ENCODE peak calls at places on chromosome 20, in six cellular contexts. K is germinal center; A is naive thymus-derived CD4-positive, alpha-beta T cell; U is Caki2; I is brain microvascular endothelial cell; Z is GM20000. P is an unnamed sample.

GRCh38 chr20:23368316-23369110 is 6.5 kb downstream of the GZF1 start:
- DNase-seq in K (no peak), U (no peak), I (no peak), A (no peak), Z (no peak), P (no peak)

GRCh38 chr20:17676942-17677341 is 5.1 kb downstream of the RRBP1 start:
- DNase-seq in I (no peak), Z (no peak), A (no peak), U (no peak), K (no peak), P (no peak)

GRCh38 chr20:32231245-32231644 is 23.6 kb downstream of the POFUT1 start:
- DNase-seq in Z (no peak), I (peak), A (no peak), U (no peak), K (no peak), P (no peak)

GRCh38 chr20:25046181-25046641 is 11.7 kb downstream of the ACSS1 start:
- DNase-seq in K (no peak), A (no peak), I (no peak), Z (no peak), U (no peak), P (no peak)

GRCh38 chr20:61159940-61160688 is 91.9 kb upstream of the CDH4 start:
- DNase-seq in A (no peak), I (no peak), Z (no peak), K (no peak), U (no peak), P (peak)

GRCh38 chr20:45441746-45442145 is 25.8 kb downstream of the PIGT start:
- DNase-seq in I (no peak), K (no peak), A (no peak), U (no peak), Z (no peak), P (no peak)

GRCh38 chr20:51420111-51420510 is 122.4 kb downstream of the NFATC2 start:
- DNase-seq in K (no peak), I (peak), A (no peak), Z (no peak), U (no peak), P (no peak)

GRCh38 chr20:1888796-1889463 is 6.3 kb upstream of the SIRPA start:
- DNase-seq in Z (no peak), U (no peak), A (no peak), K (no peak), I (no peak), P (no peak)

GRCh38 chr20:34544109-34544793 is 14.3 kb upstream of the MAP1LC3A start:
- DNase-seq in I (no peak), K (no peak), U (no peak), A (no peak), Z (no peak), P (no peak)

GRCh38 chr20:63740070-63740500 is 509 bp downstream of the SLC2A4RG start:
- DNase-seq in K (peak), Z (peak), U (no peak), A (peak), I (no peak), P (peak)

GRCh38 chr20:23257848-23258746 is 92.5 kb upstream of the NXT1 start:
- DNase-seq in Z (no peak), I (peak), U (no peak), K (no peak), A (no peak), P (no peak)

GRCh38 chr20:50049442-50050026 is 63.4 kb downstream of the UBE2V1 start:
- DNase-seq in K (peak), U (no peak), I (no peak), A (no peak), Z (no peak), P (peak)

GRCh38 chr20:63682384-63683139 is 13.9 kb upstream of the TNFRSF6B start:
- DNase-seq in Z (no peak), I (peak), K (no peak), A (no peak), U (peak), P (no peak)

GRCh38 chr20:18511566-18511965 is 3.8 kb downstream of the SEC23B start:
- DNase-seq in A (no peak), K (no peak), Z (no peak), U (no peak), I (no peak), P (peak)

GRCh38 chr20:517221-517620 is 26.4 kb downstream of the CSNK2A1 start:
- DNase-seq in Z (no peak), U (no peak), K (no peak), I (no peak), A (no peak), P (no peak)

GRCh38 chr20:24985802-24986201 is 6.7 kb downstream of the APMAP start:
- DNase-seq in K (no peak), Z (no peak), I (no peak), U (no peak), A (peak), P (no peak)

GRCh38 chr20:5471368-5471767 is 154.6 kb upstream of the PROKR2 start:
- DNase-seq in Z (no peak), A (no peak), U (no peak), K (no peak), I (no peak), P (no peak)

GRCh38 chr20:50520222-50520877 is 10.2 kb downstream of the PTPN1 start:
- DNase-seq in U (no peak), A (peak), Z (no peak), K (no peak), I (no peak), P (no peak)

GRCh38 chr20:64038579-64039292 is 2.8 kb downstream of the C20orf204 start:
- DNase-seq in U (peak), I (peak), A (peak), K (peak), Z (peak), P (peak)

GRCh38 chr20:13868331-13868730 is 83.5 kb downstream of the NDUFAF5 start:
- DNase-seq in I (peak), A (no peak), K (no peak), Z (no peak), U (no peak), P (no peak)

GRCh38 chr20:51446656-51447055 is 95.9 kb downstream of the NFATC2 start:
- DNase-seq in K (no peak), I (peak), Z (no peak), A (no peak), U (peak), P (no peak)

GRCh38 chr20:45020236-45020886 is 54.0 kb downstream of the STK4 start:
- DNase-seq in K (no peak), U (no peak), I (no peak), A (no peak), Z (no peak), P (no peak)

P was measured in RPMI8226.